ENCODE peak calls at places on chromosomes 2 and 18, in four cellular contexts. J is effector memory CD4-positive, alpha-beta T cell; H is mesendoderm; O is ascending aorta. Y is an unnamed sample.

GRCh38 chr2:119476301-119477117 is 44.9 kb downstream of the TMEM37 start:
- DNase-seq in J (no peak), H (peak; percentile 93), O (no peak), Y (no peak)

GRCh38 chr18:29711931-29712330 is 1330.6 kb downstream of the DSC3 start:
- DNase-seq in J (no peak), H (peak; percentile 7), O (no peak), Y (no peak)

GRCh38 chr2:10124538-10125045 is 2.1 kb downstream of the RRM2 start:
- DNase-seq in J (no peak), H (peak; percentile 82), O (no peak), Y (no peak)

GRCh38 chr2:60275958-60276357 is 277.5 kb downstream of the BCL11A start:
- DNase-seq in J (no peak), H (peak; percentile 55), O (no peak), Y (no peak)

GRCh38 chr2:192499476-192499875 is 304.7 kb upstream of the TMEFF2 start:
- DNase-seq in J (no peak), H (peak; percentile 6), O (no peak), Y (no peak)

GRCh38 chr2:235011929-235012631 is 60.3 kb downstream of the SH3BP4 start:
- DNase-seq in J (no peak), H (no peak), O (no peak), Y (no peak)

GRCh38 chr18:25896178-25896780 is 194.1 kb downstream of the SS18 start:
- DNase-seq in J (no peak), H (peak; percentile 58), O (no peak), Y (no peak)

GRCh38 chr2:231399853-231400667 is 4.5 kb downstream of the B3GNT7 start:
- DNase-seq in J (no peak), H (no peak), O (no peak), Y (no peak)

GRCh38 chr2:131483981-131484505 is 8.1 kb downstream of the TUBA3D start:
- DNase-seq in J (no peak), H (no peak), O (no peak), Y (no peak)

GRCh38 chr2:234251326-234252271 is 201.1 kb downstream of the SPP2 start:
- DNase-seq in J (no peak), H (no peak), O (no peak), Y (peak; percentile 93)

GRCh38 chr18:54392621-54393023 is 34.9 kb downstream of the C18orf54 start:
- DNase-seq in J (no peak), H (peak; percentile 74), O (no peak), Y (no peak)

GRCh38 chr2:148670773-148671172 is 26.2 kb downstream of the EPC2 start:
- DNase-seq in J (no peak), H (no peak), O (no peak), Y (no peak)

GRCh38 chr2:9380702-9381628 is 42.4 kb downstream of the ITGB1BP1 start:
- DNase-seq in J (no peak), H (no peak), O (no peak), Y (no peak)

GRCh38 chr2:239834143-239834542 is 191.0 kb downstream of the NDUFA10 start:
- DNase-seq in J (no peak), H (no peak), O (no peak), Y (peak; percentile 20)

GRCh38 chr2:173090973-173091660 is 15.5 kb downstream of the MAP3K20 start:
- DNase-seq in J (no peak), H (peak; percentile 27), O (no peak), Y (no peak)

GRCh38 chr2:181846359-181846758 is 45.2 kb upstream of the ITPRID2 start:
- DNase-seq in J (no peak), H (no peak), O (no peak), Y (no peak)

GRCh38 chr2:64814007-64814406 is 160.3 kb upstream of the SERTAD2 start:
- DNase-seq in J (no peak), H (no peak), O (no peak), Y (no peak)

GRCh38 chr2:26344581-26345283 is 1.2 kb upstream of the SELENOI start:
- DNase-seq in J (no peak), H (peak; percentile 84), O (no peak), Y (peak; percentile 39)

GRCh38 chr2:26530696-26531095 is 52.8 kb upstream of the OTOF start:
- DNase-seq in J (no peak), H (no peak), O (no peak), Y (no peak)

GRCh38 chr2:166375205-166375735 is 474 bp downstream of the SCN9A start:
- DNase-seq in J (no peak), H (no peak), O (no peak), Y (no peak)

GRCh38 chr2:191218292-191218898 is 26.8 kb upstream of the MYO1B start:
- DNase-seq in J (no peak), H (peak; percentile 93), O (no peak), Y (no peak)

GRCh38 chr2:241788572-241788971 is 11.9 kb downstream of the GAL3ST2 start:
- DNase-seq in J (no peak), H (no peak), O (no peak), Y (peak; percentile 8)

GRCh38 chr2:121179467-121179866 is 105.5 kb downstream of the TFCP2L1 start:
- DNase-seq in J (no peak), H (no peak), O (no peak), Y (no peak)

GRCh38 chr18:711693-712400 is 583 bp downstream of the ENOSF1 start:
- DNase-seq in J (peak; percentile 55), H (peak; percentile 74), O (peak; percentile 63), Y (peak; percentile 55)

GRCh38 chr18:65994294-65994693 is 243.5 kb downstream of the CDH7 start:
- DNase-seq in J (no peak), H (no peak), O (no peak), Y (no peak)

GRCh38 chr18:1292167-1292566 is 387.5 kb downstream of the ADCYAP1 start:
- DNase-seq in J (no peak), H (no peak), O (no peak), Y (no peak)

GRCh38 chr2:55003706-55004639 is 46.3 kb downstream of the RTN4 start:
- DNase-seq in J (no peak), H (no peak), O (no peak), Y (no peak)

GRCh38 chr2:17259613-17260012 is 258.6 kb downstream of the RAD51AP2 start:
- DNase-seq in J (no peak), H (no peak), O (no peak), Y (no peak)

GRCh38 chr2:168920504-168921157 is 19.5 kb downstream of the G6PC2 start:
- DNase-seq in J (no peak), H (peak; percentile 28), O (no peak), Y (no peak)

GRCh38 chr2:113981404-113982134 is 91.7 kb downstream of the ACTR3 start:
- DNase-seq in J (no peak), H (no peak), O (no peak), Y (no peak)

GRCh38 chr2:119264781-119265692 is 41.4 kb downstream of the STEAP3 start:
- DNase-seq in J (no peak), H (peak; percentile 69), O (no peak), Y (no peak)

GRCh38 chr18:11055721-11056120 is 93.6 kb downstream of the PIEZO2 start:
- DNase-seq in J (no peak), H (no peak), O (no peak), Y (no peak)

GRCh38 chr18:53698907-53699306 is 525.6 kb downstream of the MBD2 start:
- DNase-seq in J (no peak), H (peak; percentile 68), O (no peak), Y (no peak)

GRCh38 chr2:127080226-127080940 is 26.6 kb downstream of the BIN1 start:
- DNase-seq in J (peak; percentile 26), H (peak; percentile 65), O (no peak), Y (no peak)
- H3K4me3 ChIP-seq in J (peak overlapping the region; percentile 70), H (no peak overlapping the region), O (no peak overlapping the region), Y (peak overlapping the region; percentile 49)

GRCh38 chr18:69758458-69758857 is 189.2 kb downstream of the CD226 start:
- DNase-seq in J (no peak), H (no peak), O (no peak), Y (no peak)
- H3K27ac ChIP-seq in J (no peak overlapping the region), H (no peak overlapping the region), O (no peak overlapping the region), Y (no peak overlapping the region)

GRCh38 chr18:13388586-13389490 is 170.3 kb downstream of the LDLRAD4 start:
- DNase-seq in J (no peak), H (no peak), O (no peak), Y (no peak)
- H3K4me3 ChIP-seq in J (no peak overlapping the region), H (no peak overlapping the region), O (no peak overlapping the region), Y (no peak overlapping the region)

DNA sequence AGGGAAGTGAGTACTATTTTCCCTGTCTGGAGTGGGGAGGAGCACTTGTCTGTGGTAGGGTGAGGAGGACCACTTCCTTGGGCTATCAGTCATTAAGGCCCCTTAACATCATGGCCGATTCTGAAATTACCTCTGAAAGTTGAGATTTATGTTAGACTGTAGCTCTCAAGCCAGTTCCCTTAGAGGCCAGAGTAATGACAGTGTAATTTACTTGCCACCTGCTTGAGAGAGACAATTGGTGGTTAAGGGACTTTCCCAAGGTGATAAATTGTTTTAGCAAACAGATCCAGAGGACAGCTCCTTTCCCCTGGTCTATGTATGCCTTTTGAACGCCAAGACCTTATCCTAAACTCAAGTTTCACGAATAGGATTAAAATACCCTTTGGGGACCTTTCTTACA is 56.1 kb downstream of the NEDD4L start:
- DNase-seq in J (no peak), H (no peak), O (no peak), Y (no peak)
- H3K27ac ChIP-seq in J (no peak overlapping the region), H (no peak overlapping the region), O (no peak overlapping the region), Y (peak overlapping the region; percentile 48)

GRCh38 chr2:136323935-136324334 is 206.0 kb upstream of the CXCR4 start:
- DNase-seq in J (no peak), H (no peak), O (no peak), Y (no peak)
- H3K4me3 ChIP-seq in J (no peak overlapping the region), H (no peak overlapping the region), O (no peak overlapping the region), Y (no peak overlapping the region)

GRCh38 chr2:21052044-21052443 is 8.2 kb upstream of the APOB start:
- DNase-seq in J (no peak), H (peak; percentile 86), O (no peak), Y (no peak)

GRCh38 chr2:21054011-21054410 is 10.1 kb upstream of the APOB start:
- DNase-seq in J (no peak), H (no peak), O (no peak), Y (no peak)

GRCh38 chr2:21055451-21055850 is 11.6 kb upstream of the APOB start:
- DNase-seq in J (no peak), H (peak; percentile 42), O (no peak), Y (no peak)

GRCh38 chr2:21047161-21048009 is 3.5 kb upstream of the APOB start:
- DNase-seq in J (no peak), H (peak; percentile 57), O (no peak), Y (no peak)

GRCh38 chr2:21050164-21050563 is 6.3 kb upstream of the APOB start:
- DNase-seq in J (no peak), H (no peak), O (no peak), Y (no peak)
- H3K27ac ChIP-seq in J (no peak overlapping the region), H (no peak overlapping the region), O (no peak overlapping the region), Y (no peak overlapping the region)

Y was measured in breast epithelium.